ENCODE peak calls at places on chromosome 6, in six cellular contexts. G is neuronal stem cell, I is H1, X is mesenchymal stem cell, O is trophoblast cell, T is IMR-90. Y is an unnamed sample.

GRCh38 chr6:18147160-18147559 is 7.7 kb downstream of the TPMT start:
- DNase-seq in G (no peak), I (no peak), X (no peak), O (no peak), T (peak; percentile 66), Y (no peak)

GRCh38 chr6:151350442-151351145 is 40.8 kb downstream of the ZBTB2 start:
- DNase-seq in G (no peak), I (no peak), X (no peak), O (no peak), T (no peak), Y (no peak)

GRCh38 chr6:125577263-125577662 is 172.2 kb upstream of the HEY2 start:
- DNase-seq in G (no peak), I (no peak), X (no peak), O (no peak), T (no peak), Y (no peak)

GRCh38 chr6:127907960-127908640 is 7.2 kb upstream of the THEMIS start:
- DNase-seq in G (no peak), I (no peak), X (no peak), O (no peak), T (no peak), Y (no peak)

GRCh38 chr6:15026832-15027231 is 219.0 kb upstream of the JARID2 start:
- DNase-seq in G (no peak), I (no peak), X (peak; percentile 79), O (peak; percentile 30), T (peak; percentile 53), Y (no peak)

GRCh38 chr6:89840538-89840937 is 10.9 kb downstream of the CASP8AP2 start:
- DNase-seq in G (no peak), I (no peak), X (no peak), O (no peak), T (peak; percentile 41), Y (no peak)

GRCh38 chr6:85792278-85792677 is 149.6 kb upstream of the SYNCRIP start:
- DNase-seq in G (no peak), I (no peak), X (no peak), O (no peak), T (peak; percentile 1), Y (peak; percentile 11)

GRCh38 chr6:103191391-103192093 is 1668.2 kb downstream of the HACE1 start:
- DNase-seq in G (no peak), I (no peak), X (no peak), O (no peak), T (no peak), Y (no peak)

GRCh38 chr6:34275128-34275804 is 26.5 kb upstream of the SMIM29 start:
- DNase-seq in G (no peak), I (no peak), X (no peak), O (no peak), T (no peak), Y (no peak)

GRCh38 chr6:37283786-37284185 is 25.8 kb upstream of the TMEM217 start:
- DNase-seq in G (no peak), I (no peak), X (no peak), O (no peak), T (no peak), Y (no peak)

GRCh38 chr6:17086469-17086868 is 15.4 kb upstream of the STMND1 start:
- DNase-seq in G (no peak), I (no peak), X (peak; percentile 78), O (peak; percentile 46), T (peak; percentile 83), Y (peak; percentile 68)

GRCh38 chr6:141848029-141848890 is 284.5 kb upstream of the GJE1 start:
- DNase-seq in G (no peak), I (no peak), X (no peak), O (no peak), T (peak; percentile 1), Y (no peak)

GRCh38 chr6:127515234-127515793 is 3.8 kb downstream of the MTCL3 start:
- DNase-seq in G (peak; percentile 53), I (peak; percentile 43), X (no peak), O (no peak), T (no peak), Y (peak; percentile 89)

GRCh38 chr6:46035242-46035641 is 19.6 kb upstream of the CLIC5 start:
- DNase-seq in G (no peak), I (no peak), X (no peak), O (no peak), T (no peak), Y (no peak)

GRCh38 chr6:34912715-34913464 is 23.8 kb downstream of the ANKS1A start:
- DNase-seq in G (no peak), I (no peak), X (peak; percentile 86), O (no peak), T (peak; percentile 89), Y (no peak)

GRCh38 chr6:137357263-137357947 is 136.8 kb downstream of the OLIG3 start:
- DNase-seq in G (peak; percentile 63), I (no peak), X (no peak), O (no peak), T (no peak), Y (no peak)

GRCh38 chr6:149210376-149210775 is 107.1 kb upstream of the TAB2 start:
- DNase-seq in G (no peak), I (no peak), X (peak; percentile 93), O (peak; percentile 15), T (peak; percentile 77), Y (no peak)

GRCh38 chr6:52820198-52820597 is 16.6 kb upstream of the GSTA1 start:
- DNase-seq in G (no peak), I (no peak), X (no peak), O (no peak), T (peak; percentile 52), Y (no peak)

GRCh38 chr6:51618563-51618962 is 468.9 kb downstream of the PKHD1 start:
- DNase-seq in G (peak; percentile 2), I (no peak), X (no peak), O (no peak), T (no peak), Y (peak; percentile 36)

GRCh38 chr6:130852844-130853554 is 25.8 kb downstream of the SMLR1 start:
- DNase-seq in G (no peak), I (no peak), X (no peak), O (no peak), T (no peak), Y (no peak)

GRCh38 chr6:40356242-40356910 is 230.8 kb downstream of the LRFN2 start:
- DNase-seq in G (no peak), I (no peak), X (no peak), O (no peak), T (no peak), Y (no peak)

GRCh38 chr6:87710090-87710489 is 8.1 kb upstream of the AKIRIN2 start:
- DNase-seq in G (no peak), I (no peak), X (no peak), O (no peak), T (no peak), Y (no peak)

GRCh38 chr6:106870069-106870468 is 104.5 kb downstream of the CD24 start:
- DNase-seq in G (no peak), I (no peak), X (peak; percentile 29), O (peak; percentile 82), T (peak; percentile 52), Y (no peak)

GRCh38 chr6:165663283-165663735 is 268 bp upstream of the PDE10A start:
- DNase-seq in G (peak; percentile 48), I (no peak), X (peak; percentile 63), O (peak; percentile 83), T (peak; percentile 61), Y (peak; percentile 63)

GRCh38 chr6:142695016-142695415 is 250.0 kb downstream of the HIVEP2 start:
- DNase-seq in G (no peak), I (no peak), X (no peak), O (no peak), T (peak; percentile 35), Y (no peak)

GRCh38 chr6:140542858-140543257 is 1168.4 kb upstream of the CITED2 start:
- DNase-seq in G (no peak), I (no peak), X (no peak), O (no peak), T (no peak), Y (no peak)

DNA sequence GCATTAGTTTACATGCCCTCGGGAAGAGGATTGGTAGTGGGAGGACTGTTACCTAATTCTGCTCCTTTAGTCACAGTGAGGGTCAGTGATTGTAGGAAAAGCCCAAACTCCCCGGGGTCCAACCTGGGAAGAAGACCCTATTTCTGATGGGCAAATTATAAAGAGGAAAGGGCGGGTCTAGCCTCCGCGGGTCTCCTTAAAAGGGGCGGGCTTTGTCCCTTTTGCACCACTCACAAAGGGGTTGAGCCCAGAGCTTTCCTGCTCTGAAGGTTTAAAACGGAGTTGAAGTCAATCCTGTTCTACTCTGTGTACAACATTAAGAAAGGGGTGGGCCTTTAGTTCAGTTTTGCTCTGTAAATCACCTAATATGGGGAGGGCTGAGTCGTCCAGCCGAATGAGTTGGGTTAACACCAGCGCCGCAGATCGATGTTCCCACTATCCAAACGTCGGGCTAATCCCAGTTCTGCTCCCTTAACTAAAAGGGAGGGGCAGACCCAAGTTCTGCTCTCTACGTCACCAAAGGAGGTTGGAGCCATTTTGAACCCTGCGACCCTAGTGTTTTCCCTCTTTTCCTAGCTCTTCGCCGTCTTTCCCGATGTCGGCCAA is 920 bp upstream of the RNF5 start:
- DNase-seq in G (no peak), I (no peak), X (no peak), O (no peak), T (no peak), Y (no peak)
- H2BK5ac ChIP-seq in G (peak overlapping the region; percentile 13), I (peak overlapping the region; percentile 97), X (no peak overlapping the region), O (peak overlapping the region; percentile 62), T (peak overlapping the region; percentile 90), Y (peak overlapping the region; percentile 68)

GRCh38 chr6:32222333-32223230 is 1.3 kb downstream of the NOTCH4 start:
- DNase-seq in G (no peak), I (no peak), X (no peak), O (no peak), T (no peak), Y (no peak)
- H3K4me3 ChIP-seq in G (no peak overlapping the region), I (no peak overlapping the region), X (no peak overlapping the region), O (no peak overlapping the region), T (no peak overlapping the region), Y (no peak overlapping the region)

DNA sequence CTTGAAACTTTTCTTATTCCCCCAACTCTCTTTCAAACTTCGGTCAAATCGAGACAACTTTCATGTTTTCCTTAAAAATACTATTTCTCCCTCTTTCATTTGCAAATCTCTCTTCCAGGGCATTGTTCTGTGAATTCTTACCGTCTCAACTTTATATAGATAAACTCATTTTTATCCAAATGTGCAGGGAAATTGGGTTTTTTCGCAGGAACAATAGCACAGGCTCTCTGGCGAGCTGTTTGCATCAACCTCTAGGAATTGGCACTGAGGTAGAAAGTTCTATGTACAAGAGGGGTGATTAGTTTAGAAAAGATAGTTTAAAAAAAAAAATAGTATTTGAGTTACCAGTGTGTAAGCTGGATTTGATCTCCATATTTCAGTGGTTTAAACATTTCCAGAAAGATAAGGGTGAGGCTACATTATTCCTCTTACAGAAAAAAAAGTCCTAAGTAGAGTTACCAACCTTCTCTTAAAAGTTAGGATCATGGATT is 129.7 kb upstream of the BTN3A2 start:
- DNase-seq in G (no peak), I (no peak), X (no peak), O (no peak), T (no peak), Y (no peak)
- H3K4ac ChIP-seq in G (no peak overlapping the region), I (no peak overlapping the region), X (no peak overlapping the region), O (no peak overlapping the region), T (peak overlapping the region; percentile 75), Y (no peak overlapping the region)

GRCh38 chr6:145096846-145097245 is 638.5 kb downstream of the EPM2A start:
- DNase-seq in G (no peak), I (no peak), X (no peak), O (no peak), T (no peak), Y (no peak)

DNA sequence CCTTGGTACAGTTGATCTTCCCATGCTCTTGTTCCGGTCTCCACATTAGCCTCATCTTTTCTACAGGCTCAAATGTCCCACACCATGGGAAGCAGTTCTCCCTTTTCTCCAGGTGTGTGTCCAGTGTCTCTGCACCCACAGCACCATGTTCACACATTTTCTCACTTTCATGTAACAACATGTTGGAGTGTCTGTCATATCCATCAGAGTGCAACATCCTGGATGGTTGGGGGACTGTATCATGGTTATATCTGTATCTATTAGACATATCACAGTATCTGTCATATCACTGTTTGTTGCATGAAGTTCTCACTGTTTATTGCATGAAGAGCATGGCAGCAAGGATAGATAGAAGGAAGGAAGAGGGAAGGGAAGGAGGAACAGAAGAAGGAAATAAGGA is 635.6 kb downstream of the EPM2A start:
- DNase-seq in G (no peak), I (no peak), X (no peak), O (no peak), T (no peak), Y (no peak)
- H2BK5ac ChIP-seq in G (no peak overlapping the region), I (no peak overlapping the region), X (no peak overlapping the region), O (no peak overlapping the region), T (no peak overlapping the region), Y (no peak overlapping the region)

Y was measured in mesendoderm.